ENCODE peak calls at places on chromosomes 5 and 9, in four cellular contexts. One of them, this sample, is unnamed.

GRCh38 chr5:125899006-125899405 is 524.2 kb upstream of the GRAMD2B start:
- DNase-seq in spleen: no peak
- DNase-seq in HFFc6: no peak
- DNase-seq in fibroblast of pulmonary artery: no peak
- DNase-seq in this sample: no peak

GRCh38 chr9:94250456-94250855 is 8.6 kb upstream of the ZNF169 start:
- DNase-seq in fibroblast of pulmonary artery: no peak
- DNase-seq in spleen: no peak
- DNase-seq in HFFc6: peak
- DNase-seq in this sample: no peak

GRCh38 chr5:17785774-17786173 is 151.5 kb downstream of the TAF11L14 start:
- DNase-seq in fibroblast of pulmonary artery: no peak
- DNase-seq in spleen: no peak
- DNase-seq in HFFc6: no peak
- DNase-seq in this sample: no peak

GRCh38 chr9:124110307-124110915 is 98.8 kb downstream of the LHX2 start:
- DNase-seq in HFFc6: peak
- DNase-seq in fibroblast of pulmonary artery: peak
- DNase-seq in spleen: no peak
- DNase-seq in this sample: peak

GRCh38 chr9:80025131-80025530 is 453.4 kb downstream of the TLE4 start:
- DNase-seq in spleen: no peak
- DNase-seq in fibroblast of pulmonary artery: no peak
- DNase-seq in HFFc6: no peak
- DNase-seq in this sample: no peak

GRCh38 chr9:122008559-122008958 is 84.5 kb downstream of the TTLL11 start:
- DNase-seq in spleen: no peak
- DNase-seq in fibroblast of pulmonary artery: no peak
- DNase-seq in HFFc6: no peak
- DNase-seq in this sample: no peak

GRCh38 chr5:101937041-101937440 is 359.0 kb downstream of the SLCO4C1 start:
- DNase-seq in HFFc6: no peak
- DNase-seq in spleen: no peak
- DNase-seq in fibroblast of pulmonary artery: no peak
- DNase-seq in this sample: no peak

GRCh38 chr5:68252678-68253520 is 37.3 kb downstream of the PIK3R1 start:
- DNase-seq in fibroblast of pulmonary artery: peak
- DNase-seq in spleen: peak
- DNase-seq in HFFc6: peak
- DNase-seq in this sample: peak

GRCh38 chr5:136811086-136811485 is 445.7 kb upstream of the TRPC7 start:
- DNase-seq in HFFc6: no peak
- DNase-seq in fibroblast of pulmonary artery: peak
- DNase-seq in spleen: no peak
- DNase-seq in this sample: peak

GRCh38 chr5:141272906-141273305 is 27.7 kb downstream of the PCDHB15 start:
- DNase-seq in spleen: no peak
- DNase-seq in HFFc6: no peak
- DNase-seq in fibroblast of pulmonary artery: no peak
- DNase-seq in this sample: no peak

GRCh38 chr5:165497707-165498106 is 1992.3 kb downstream of the MAT2B start:
- DNase-seq in spleen: no peak
- DNase-seq in fibroblast of pulmonary artery: peak
- DNase-seq in HFFc6: no peak
- DNase-seq in this sample: peak

GRCh38 chr9:14156046-14156445 is 157.9 kb downstream of the NFIB start:
- DNase-seq in spleen: no peak
- DNase-seq in fibroblast of pulmonary artery: no peak
- DNase-seq in HFFc6: no peak
- DNase-seq in this sample: no peak

GRCh38 chr5:140327589-140327988 is 18.8 kb downstream of the HBEGF start:
- DNase-seq in HFFc6: no peak
- DNase-seq in fibroblast of pulmonary artery: peak
- DNase-seq in spleen: no peak
- DNase-seq in this sample: peak

GRCh38 chr5:164504141-164504772 is 998.8 kb downstream of the MAT2B start:
- DNase-seq in spleen: no peak
- DNase-seq in HFFc6: peak
- DNase-seq in fibroblast of pulmonary artery: peak
- DNase-seq in this sample: peak

GRCh38 chr9:114025196-114025753 is 52.8 kb downstream of the AMBP start:
- DNase-seq in spleen: no peak
- DNase-seq in HFFc6: no peak
- DNase-seq in fibroblast of pulmonary artery: peak
- DNase-seq in this sample: no peak

GRCh38 chr9:72444436-72444835 is 77.0 kb upstream of the TMC1 start:
- DNase-seq in HFFc6: no peak
- DNase-seq in spleen: no peak
- DNase-seq in fibroblast of pulmonary artery: no peak
- DNase-seq in this sample: no peak

GRCh38 chr5:1437452-1437851 is 7.8 kb downstream of the SLC6A3 start:
- DNase-seq in spleen: no peak
- DNase-seq in HFFc6: no peak
- DNase-seq in fibroblast of pulmonary artery: peak
- DNase-seq in this sample: peak

GRCh38 chr9:15246688-15247087 is 60.3 kb downstream of the TTC39B start:
- DNase-seq in spleen: no peak
- DNase-seq in HFFc6: no peak
- DNase-seq in fibroblast of pulmonary artery: no peak
- DNase-seq in this sample: peak

GRCh38 chr5:179186092-179186419 is 125.9 kb downstream of the ZNF354C start:
- DNase-seq in spleen: peak
- DNase-seq in fibroblast of pulmonary artery: no peak
- DNase-seq in HFFc6: no peak
- DNase-seq in this sample: no peak

GRCh38 chr5:178385472-178385853 is 152.9 kb upstream of the PHYKPL start:
- DNase-seq in fibroblast of pulmonary artery: no peak
- DNase-seq in HFFc6: no peak
- DNase-seq in spleen: peak
- DNase-seq in this sample: no peak

GRCh38 chr5:154967419-154968024 is 26.6 kb downstream of the MRPL22 start:
- DNase-seq in HFFc6: peak
- DNase-seq in spleen: no peak
- DNase-seq in fibroblast of pulmonary artery: peak
- DNase-seq in this sample: peak

GRCh38 chr9:35903049-35903448 is 3.0 kb upstream of the HRCT1 start:
- DNase-seq in fibroblast of pulmonary artery: peak
- DNase-seq in spleen: no peak
- DNase-seq in HFFc6: peak
- DNase-seq in this sample: peak

GRCh38 chr9:91740713-91741112 is 209.3 kb downstream of the ROR2 start:
- DNase-seq in HFFc6: no peak
- DNase-seq in fibroblast of pulmonary artery: peak
- DNase-seq in spleen: peak
- DNase-seq in this sample: peak

GRCh38 chr9:113622600-113623400 is 159.3 kb downstream of the RGS3 start:
- DNase-seq in spleen: peak
- DNase-seq in fibroblast of pulmonary artery: peak
- DNase-seq in HFFc6: peak
- DNase-seq in this sample: peak

GRCh38 chr9:132214027-132214622 is 52.3 kb downstream of the NTNG2 start:
- DNase-seq in HFFc6: peak
- DNase-seq in spleen: no peak
- DNase-seq in fibroblast of pulmonary artery: peak
- DNase-seq in this sample: peak
- TF ChIP-seq CTCF in HFFc6: peak
- TF ChIP-seq CTCF in spleen: no peak
- TF ChIP-seq CTCF in fibroblast of pulmonary artery: no peak
- TF ChIP-seq CTCF in this sample: no peak

DNA sequence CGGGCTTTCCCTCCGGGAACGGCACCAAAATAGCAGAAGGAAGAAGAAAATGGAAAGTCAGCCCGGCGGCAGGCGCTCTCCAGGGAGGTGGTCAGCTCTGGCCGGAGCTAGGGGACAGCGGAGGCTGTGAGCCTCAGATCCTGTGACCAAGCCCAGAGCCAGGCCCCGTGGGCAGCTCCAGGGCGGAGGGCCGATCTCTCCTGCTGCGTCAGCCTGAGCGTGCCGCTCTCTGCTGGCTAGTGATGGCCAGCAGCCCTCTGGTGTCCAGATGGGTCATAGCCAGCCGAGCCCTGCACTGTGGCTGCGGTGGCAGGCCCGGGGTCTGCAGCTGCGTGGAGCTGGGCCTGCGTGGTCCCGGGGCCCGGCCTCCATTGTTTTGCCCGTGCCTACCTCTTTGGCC is 16.9 kb upstream of the NRARP start:
- DNase-seq in HFFc6: no peak
- DNase-seq in fibroblast of pulmonary artery: no peak
- DNase-seq in spleen: peak
- DNase-seq in this sample: peak
- TF ChIP-seq CTCF in HFFc6: no peak
- TF ChIP-seq CTCF in fibroblast of pulmonary artery: no peak
- TF ChIP-seq CTCF in spleen: peak
- TF ChIP-seq CTCF in this sample: peak

DNA sequence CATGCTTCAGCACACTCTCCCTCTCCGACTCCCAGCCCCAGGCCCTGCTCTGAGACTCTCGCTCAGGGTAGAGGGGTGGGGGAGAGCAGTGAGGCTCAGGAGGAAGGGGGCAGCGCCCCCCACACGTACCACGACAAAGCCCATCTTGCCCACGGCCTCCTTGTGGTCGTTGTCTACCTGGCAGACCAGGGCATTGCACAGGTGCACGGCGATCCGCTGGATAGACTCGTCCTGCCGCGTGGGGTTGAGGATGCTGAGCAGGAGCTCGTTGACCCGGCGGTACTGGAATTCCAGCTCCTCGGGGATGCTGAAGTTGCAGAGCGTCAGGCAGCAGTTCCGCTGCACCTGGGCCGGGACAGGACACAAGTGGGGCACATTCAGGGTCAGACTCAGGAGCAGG is 18.5 kb upstream of the ZDHHC12 start:
- DNase-seq in spleen: no peak
- DNase-seq in fibroblast of pulmonary artery: no peak
- DNase-seq in HFFc6: no peak
- DNase-seq in this sample: no peak
- TF ChIP-seq CTCF in spleen: no peak
- TF ChIP-seq CTCF in fibroblast of pulmonary artery: no peak
- TF ChIP-seq CTCF in HFFc6: no peak
- TF ChIP-seq CTCF in this sample: no peak

GRCh38 chr5:176500511-176500910 is 36.7 kb downstream of the RNF44 start:
- DNase-seq in spleen: no peak
- DNase-seq in HFFc6: no peak
- DNase-seq in fibroblast of pulmonary artery: no peak
- DNase-seq in this sample: no peak
- TF ChIP-seq CTCF in spleen: no peak
- TF ChIP-seq CTCF in HFFc6: no peak
- TF ChIP-seq CTCF in fibroblast of pulmonary artery: no peak
- TF ChIP-seq CTCF in this sample: no peak

GRCh38 chr9:33170464-33171156 is 3.5 kb upstream of the B4GALT1 start:
- DNase-seq in spleen: peak
- DNase-seq in fibroblast of pulmonary artery: no peak
- DNase-seq in HFFc6: no peak
- DNase-seq in this sample: peak
- TF ChIP-seq CTCF in spleen: peak
- TF ChIP-seq CTCF in fibroblast of pulmonary artery: peak
- TF ChIP-seq CTCF in HFFc6: peak
- TF ChIP-seq CTCF in this sample: peak

GRCh38 chr5:108084105-108084504 is 297.8 kb downstream of the FBXL17 start:
- DNase-seq in HFFc6: no peak
- DNase-seq in spleen: no peak
- DNase-seq in fibroblast of pulmonary artery: peak
- DNase-seq in this sample: peak

GRCh38 chr5:108078345-108078744 is 303.6 kb downstream of the FBXL17 start:
- DNase-seq in fibroblast of pulmonary artery: no peak
- DNase-seq in HFFc6: no peak
- DNase-seq in spleen: no peak
- DNase-seq in this sample: no peak

GRCh38 chr5:108078882-108079281 is 303.0 kb downstream of the FBXL17 start:
- DNase-seq in fibroblast of pulmonary artery: no peak
- DNase-seq in HFFc6: no peak
- DNase-seq in spleen: no peak
- DNase-seq in this sample: no peak

GRCh38 chr5:108081707-108082106 is 300.2 kb downstream of the FBXL17 start:
- DNase-seq in spleen: no peak
- DNase-seq in fibroblast of pulmonary artery: no peak
- DNase-seq in HFFc6: no peak
- DNase-seq in this sample: no peak

GRCh38 chr5:108079754-108080153 is 302.1 kb downstream of the FBXL17 start:
- DNase-seq in fibroblast of pulmonary artery: no peak
- DNase-seq in HFFc6: no peak
- DNase-seq in spleen: no peak
- DNase-seq in this sample: peak
- TF ChIP-seq CTCF in fibroblast of pulmonary artery: no peak
- TF ChIP-seq CTCF in HFFc6: no peak
- TF ChIP-seq CTCF in spleen: no peak
- TF ChIP-seq CTCF in this sample: no peak

GRCh38 chr5:24232929-24233328 is 411.8 kb downstream of the CDH10 start:
- DNase-seq in spleen: no peak
- DNase-seq in HFFc6: no peak
- DNase-seq in fibroblast of pulmonary artery: no peak
- DNase-seq in this sample: no peak
- TF ChIP-seq CTCF in spleen: no peak
- TF ChIP-seq CTCF in HFFc6: no peak
- TF ChIP-seq CTCF in fibroblast of pulmonary artery: no peak
- TF ChIP-seq CTCF in this sample: no peak

DNA sequence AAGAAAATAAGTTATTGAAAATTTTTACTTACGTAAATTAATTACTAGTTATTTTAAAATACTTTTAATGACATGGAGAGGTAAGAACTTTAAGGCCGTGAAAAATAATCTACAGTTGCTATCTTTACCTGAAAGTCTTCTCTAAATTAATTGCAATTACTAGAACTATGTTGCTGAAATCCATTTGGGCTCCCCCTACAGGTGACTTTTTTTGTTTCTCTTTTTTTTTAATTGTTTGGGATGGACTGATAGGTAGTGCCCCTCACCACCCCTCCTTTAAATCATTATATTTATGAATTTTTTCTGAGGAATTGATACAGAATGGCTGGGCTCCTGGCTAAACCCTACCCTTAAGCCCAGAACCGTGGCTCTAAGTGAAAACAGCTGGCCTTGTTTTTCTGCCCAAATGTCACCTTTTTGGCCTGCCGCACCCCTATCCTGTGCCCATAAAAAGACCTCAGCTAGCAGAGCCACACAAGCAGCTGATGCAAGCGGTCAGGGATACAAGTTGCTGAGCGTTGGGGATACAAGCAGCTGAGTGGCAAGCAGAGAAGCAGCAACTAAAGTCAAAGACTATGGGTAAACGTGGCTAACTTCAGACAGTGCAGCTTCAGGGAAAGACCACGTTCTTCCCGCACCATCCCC is 315.2 kb upstream of the ACO1 start:
- DNase-seq in HFFc6: no peak
- DNase-seq in fibroblast of pulmonary artery: no peak
- DNase-seq in spleen: no peak
- DNase-seq in this sample: peak
- TF ChIP-seq CTCF in HFFc6: peak
- TF ChIP-seq CTCF in fibroblast of pulmonary artery: peak
- TF ChIP-seq CTCF in spleen: peak
- TF ChIP-seq CTCF in this sample: no peak

GRCh38 chr9:6757988-6758417 is 230 bp downstream of the KDM4C start:
- DNase-seq in spleen: no peak
- DNase-seq in HFFc6: no peak
- DNase-seq in fibroblast of pulmonary artery: no peak
- DNase-seq in this sample: no peak

GRCh38 chr9:6758418-6759113 is 793 bp downstream of the KDM4C start:
- DNase-seq in spleen: peak
- DNase-seq in fibroblast of pulmonary artery: peak
- DNase-seq in HFFc6: peak
- DNase-seq in this sample: peak

GRCh38 chr9:6757132-6757987 is at the start of gene KDM4C:
- DNase-seq in spleen: peak
- DNase-seq in fibroblast of pulmonary artery: peak
- DNase-seq in HFFc6: peak
- DNase-seq in this sample: peak

GRCh38 chr9:6761306-6761705 is 3.5 kb downstream of the KDM4C start:
- DNase-seq in spleen: peak
- DNase-seq in fibroblast of pulmonary artery: no peak
- DNase-seq in HFFc6: no peak
- DNase-seq in this sample: no peak

GRCh38 chr9:6759114-6759977 is 1.6 kb downstream of the KDM4C start:
- DNase-seq in spleen: no peak
- DNase-seq in HFFc6: peak
- DNase-seq in fibroblast of pulmonary artery: peak
- DNase-seq in this sample: peak
- TF ChIP-seq CTCF in spleen: no peak
- TF ChIP-seq CTCF in HFFc6: no peak
- TF ChIP-seq CTCF in fibroblast of pulmonary artery: no peak
- TF ChIP-seq CTCF in this sample: no peak

This sample was measured in cardiac fibroblast.